ENCODE peak calls at places on chromosome 18, in eight cellular contexts. One of them, this sample, is unnamed.

GRCh38 chr18:27017901-27018500 is 152.5 kb upstream of the AQP4 start:
- DNase-seq in foreskin fibroblast: peak; percentile 4
- DNase-seq in GM03348: peak; percentile 27
- DNase-seq in activated T-helper 1 cell treated with Interleukin-2 at 50 U/mL for 16 hours: no peak
- DNase-seq in H54: no peak
- DNase-seq in naive thymus-derived CD8-positive, alpha-beta T cell: no peak
- DNase-seq in GM18507: no peak
- DNase-seq in A549: peak; percentile 13
- DNase-seq in this sample: no peak

GRCh38 chr18:65439184-65439583 is 311.6 kb upstream of the CDH7 start:
- DNase-seq in naive thymus-derived CD8-positive, alpha-beta T cell: no peak
- DNase-seq in foreskin fibroblast: peak; percentile 20
- DNase-seq in GM18507: no peak
- DNase-seq in activated T-helper 1 cell treated with Interleukin-2 at 50 U/mL for 16 hours: no peak
- DNase-seq in GM03348: no peak
- DNase-seq in H54: no peak
- DNase-seq in A549: peak; percentile 1
- DNase-seq in this sample: no peak

GRCh38 chr18:69123421-69123820 is 277.3 kb upstream of the DOK6 start:
- DNase-seq in A549: no peak
- DNase-seq in GM18507: no peak
- DNase-seq in H54: no peak
- DNase-seq in activated T-helper 1 cell treated with Interleukin-2 at 50 U/mL for 16 hours: no peak
- DNase-seq in naive thymus-derived CD8-positive, alpha-beta T cell: no peak
- DNase-seq in GM03348: no peak
- DNase-seq in foreskin fibroblast: no peak
- DNase-seq in this sample: no peak

GRCh38 chr18:13436596-13436995 is 218.0 kb downstream of the LDLRAD4 start:
- DNase-seq in naive thymus-derived CD8-positive, alpha-beta T cell: peak; percentile 30
- DNase-seq in GM18507: no peak
- DNase-seq in GM03348: no peak
- DNase-seq in H54: no peak
- DNase-seq in foreskin fibroblast: no peak
- DNase-seq in A549: no peak
- DNase-seq in activated T-helper 1 cell treated with Interleukin-2 at 50 U/mL for 16 hours: no peak
- DNase-seq in this sample: peak; percentile 23

GRCh38 chr18:69839497-69839896 is 108.2 kb downstream of the CD226 start:
- DNase-seq in A549: no peak
- DNase-seq in GM18507: no peak
- DNase-seq in H54: no peak
- DNase-seq in naive thymus-derived CD8-positive, alpha-beta T cell: no peak
- DNase-seq in foreskin fibroblast: no peak
- DNase-seq in GM03348: no peak
- DNase-seq in activated T-helper 1 cell treated with Interleukin-2 at 50 U/mL for 16 hours: no peak
- DNase-seq in this sample: no peak

GRCh38 chr18:48914581-48915251 is 36.0 kb downstream of the SMAD7 start:
- DNase-seq in GM03348: no peak
- DNase-seq in GM18507: no peak
- DNase-seq in naive thymus-derived CD8-positive, alpha-beta T cell: no peak
- DNase-seq in foreskin fibroblast: no peak
- DNase-seq in A549: no peak
- DNase-seq in H54: no peak
- DNase-seq in activated T-helper 1 cell treated with Interleukin-2 at 50 U/mL for 16 hours: no peak
- DNase-seq in this sample: no peak

GRCh38 chr18:58491113-58491696 is 137.7 kb downstream of the ALPK2 start:
- DNase-seq in naive thymus-derived CD8-positive, alpha-beta T cell: no peak
- DNase-seq in GM03348: no peak
- DNase-seq in foreskin fibroblast: no peak
- DNase-seq in A549: no peak
- DNase-seq in GM18507: no peak
- DNase-seq in H54: no peak
- DNase-seq in activated T-helper 1 cell treated with Interleukin-2 at 50 U/mL for 16 hours: no peak
- DNase-seq in this sample: no peak

GRCh38 chr18:45061359-45061758 is 380.7 kb downstream of the SETBP1 start:
- DNase-seq in GM18507: no peak
- DNase-seq in activated T-helper 1 cell treated with Interleukin-2 at 50 U/mL for 16 hours: no peak
- DNase-seq in H54: no peak
- DNase-seq in GM03348: no peak
- DNase-seq in A549: no peak
- DNase-seq in foreskin fibroblast: no peak
- DNase-seq in naive thymus-derived CD8-positive, alpha-beta T cell: no peak
- DNase-seq in this sample: no peak

GRCh38 chr18:2030647-2031046 is 540.7 kb downstream of the METTL4 start:
- DNase-seq in GM03348: no peak
- DNase-seq in foreskin fibroblast: no peak
- DNase-seq in A549: no peak
- DNase-seq in naive thymus-derived CD8-positive, alpha-beta T cell: no peak
- DNase-seq in GM18507: no peak
- DNase-seq in H54: no peak
- DNase-seq in activated T-helper 1 cell treated with Interleukin-2 at 50 U/mL for 16 hours: no peak
- DNase-seq in this sample: no peak

GRCh38 chr18:58225101-58225500 is 181.1 kb downstream of the NEDD4L start:
- DNase-seq in H54: no peak
- DNase-seq in naive thymus-derived CD8-positive, alpha-beta T cell: no peak
- DNase-seq in GM03348: no peak
- DNase-seq in GM18507: peak; percentile 23
- DNase-seq in A549: no peak
- DNase-seq in foreskin fibroblast: peak; percentile 53
- DNase-seq in activated T-helper 1 cell treated with Interleukin-2 at 50 U/mL for 16 hours: no peak
- DNase-seq in this sample: no peak

GRCh38 chr18:58887613-58887963 is 22.9 kb downstream of the ZNF532 start:
- DNase-seq in H54: no peak
- DNase-seq in GM18507: no peak
- DNase-seq in naive thymus-derived CD8-positive, alpha-beta T cell: no peak
- DNase-seq in GM03348: no peak
- DNase-seq in activated T-helper 1 cell treated with Interleukin-2 at 50 U/mL for 16 hours: no peak
- DNase-seq in A549: no peak
- DNase-seq in foreskin fibroblast: no peak
- DNase-seq in this sample: no peak